ENCODE peak calls at places on chromosomes 12 and 14, in seven cellular contexts. One of them, this sample, is unnamed.

GRCh38 chr14:39034481-39035296 is 68.3 kb downstream of the SEC23A start:
- DNase-seq in CD4-positive, alpha-beta memory T cell: no peak
- DNase-seq in neural crest cell: no peak
- DNase-seq in uterus: no peak
- DNase-seq in PC-3: peak
- DNase-seq in thoracic aorta: no peak
- DNase-seq in stimulated activated CD8-positive, alpha-beta memory T cell treated with anti-CD3 and anti-CD28 coated beads, Interleukin-4, amount 100 ng/mL, for 48 hours: no peak
- DNase-seq in this sample: no peak

GRCh38 chr14:101709962-101710891 is 51.3 kb upstream of the PPP2R5C start:
- DNase-seq in CD4-positive, alpha-beta memory T cell: no peak
- DNase-seq in neural crest cell: no peak
- DNase-seq in uterus: no peak
- DNase-seq in PC-3: peak
- DNase-seq in thoracic aorta: no peak
- DNase-seq in stimulated activated CD8-positive, alpha-beta memory T cell treated with anti-CD3 and anti-CD28 coated beads, Interleukin-4, amount 100 ng/mL, for 48 hours: peak
- DNase-seq in this sample: no peak

GRCh38 chr12:30643366-30643765 is 52.3 kb downstream of the IPO8 start:
- DNase-seq in CD4-positive, alpha-beta memory T cell: no peak
- DNase-seq in neural crest cell: no peak
- DNase-seq in uterus: no peak
- DNase-seq in PC-3: peak
- DNase-seq in thoracic aorta: no peak
- DNase-seq in stimulated activated CD8-positive, alpha-beta memory T cell treated with anti-CD3 and anti-CD28 coated beads, Interleukin-4, amount 100 ng/mL, for 48 hours: no peak
- DNase-seq in this sample: peak

GRCh38 chr12:75360920-75361319 is 26.4 kb downstream of the GLIPR1L1 start:
- DNase-seq in CD4-positive, alpha-beta memory T cell: no peak
- DNase-seq in neural crest cell: no peak
- DNase-seq in uterus: no peak
- DNase-seq in PC-3: no peak
- DNase-seq in thoracic aorta: no peak
- DNase-seq in stimulated activated CD8-positive, alpha-beta memory T cell treated with anti-CD3 and anti-CD28 coated beads, Interleukin-4, amount 100 ng/mL, for 48 hours: no peak
- DNase-seq in this sample: no peak

GRCh38 chr12:3662516-3662915 is 90.4 kb downstream of the CRACR2A start:
- DNase-seq in CD4-positive, alpha-beta memory T cell: no peak
- DNase-seq in neural crest cell: no peak
- DNase-seq in uterus: no peak
- DNase-seq in PC-3: peak
- DNase-seq in thoracic aorta: no peak
- DNase-seq in stimulated activated CD8-positive, alpha-beta memory T cell treated with anti-CD3 and anti-CD28 coated beads, Interleukin-4, amount 100 ng/mL, for 48 hours: no peak
- DNase-seq in this sample: peak

GRCh38 chr12:104376650-104377506 is 73.3 kb downstream of the EID3 start:
- DNase-seq in CD4-positive, alpha-beta memory T cell: no peak
- DNase-seq in neural crest cell: no peak
- DNase-seq in uterus: no peak
- DNase-seq in PC-3: peak
- DNase-seq in thoracic aorta: no peak
- DNase-seq in stimulated activated CD8-positive, alpha-beta memory T cell treated with anti-CD3 and anti-CD28 coated beads, Interleukin-4, amount 100 ng/mL, for 48 hours: no peak
- DNase-seq in this sample: peak

GRCh38 chr14:95741051-95741490 is 27.1 kb upstream of the TCL1A start:
- DNase-seq in CD4-positive, alpha-beta memory T cell: no peak
- DNase-seq in neural crest cell: no peak
- DNase-seq in uterus: no peak
- DNase-seq in PC-3: peak
- DNase-seq in thoracic aorta: no peak
- DNase-seq in stimulated activated CD8-positive, alpha-beta memory T cell treated with anti-CD3 and anti-CD28 coated beads, Interleukin-4, amount 100 ng/mL, for 48 hours: no peak
- DNase-seq in this sample: peak

GRCh38 chr12:95200128-95200973 is 16.9 kb downstream of the FGD6 start:
- DNase-seq in CD4-positive, alpha-beta memory T cell: no peak
- DNase-seq in neural crest cell: no peak
- DNase-seq in uterus: no peak
- DNase-seq in PC-3: no peak
- DNase-seq in thoracic aorta: no peak
- DNase-seq in stimulated activated CD8-positive, alpha-beta memory T cell treated with anti-CD3 and anti-CD28 coated beads, Interleukin-4, amount 100 ng/mL, for 48 hours: no peak
- DNase-seq in this sample: peak

GRCh38 chr12:19574606-19575005 is 135.3 kb downstream of the AEBP2 start:
- DNase-seq in CD4-positive, alpha-beta memory T cell: no peak
- DNase-seq in neural crest cell: no peak
- DNase-seq in uterus: no peak
- DNase-seq in PC-3: no peak
- DNase-seq in thoracic aorta: no peak
- DNase-seq in stimulated activated CD8-positive, alpha-beta memory T cell treated with anti-CD3 and anti-CD28 coated beads, Interleukin-4, amount 100 ng/mL, for 48 hours: no peak
- DNase-seq in this sample: no peak

GRCh38 chr12:77814361-77814760 is 16.3 kb upstream of the NAV3 start:
- DNase-seq in CD4-positive, alpha-beta memory T cell: no peak
- DNase-seq in neural crest cell: no peak
- DNase-seq in uterus: no peak
- DNase-seq in PC-3: no peak
- DNase-seq in thoracic aorta: no peak
- DNase-seq in stimulated activated CD8-positive, alpha-beta memory T cell treated with anti-CD3 and anti-CD28 coated beads, Interleukin-4, amount 100 ng/mL, for 48 hours: no peak
- DNase-seq in this sample: no peak

GRCh38 chr12:112148031-112148513 is 22.7 kb downstream of the TRAFD1 start:
- DNase-seq in CD4-positive, alpha-beta memory T cell: no peak
- DNase-seq in neural crest cell: no peak
- DNase-seq in uterus: no peak
- DNase-seq in PC-3: peak
- DNase-seq in thoracic aorta: no peak
- DNase-seq in stimulated activated CD8-positive, alpha-beta memory T cell treated with anti-CD3 and anti-CD28 coated beads, Interleukin-4, amount 100 ng/mL, for 48 hours: no peak
- DNase-seq in this sample: peak

GRCh38 chr12:71548906-71549305 is 109.3 kb downstream of the LGR5 start:
- DNase-seq in CD4-positive, alpha-beta memory T cell: no peak
- DNase-seq in neural crest cell: no peak
- DNase-seq in uterus: no peak
- DNase-seq in PC-3: no peak
- DNase-seq in thoracic aorta: no peak
- DNase-seq in stimulated activated CD8-positive, alpha-beta memory T cell treated with anti-CD3 and anti-CD28 coated beads, Interleukin-4, amount 100 ng/mL, for 48 hours: no peak
- DNase-seq in this sample: peak

GRCh38 chr14:65128096-65128495 is 25.8 kb upstream of the MAX start:
- DNase-seq in CD4-positive, alpha-beta memory T cell: no peak
- DNase-seq in neural crest cell: no peak
- DNase-seq in uterus: no peak
- DNase-seq in PC-3: no peak
- DNase-seq in thoracic aorta: no peak
- DNase-seq in stimulated activated CD8-positive, alpha-beta memory T cell treated with anti-CD3 and anti-CD28 coated beads, Interleukin-4, amount 100 ng/mL, for 48 hours: no peak
- DNase-seq in this sample: peak

GRCh38 chr12:95215925-95216324 is 1.3 kb downstream of the FGD6 start:
- DNase-seq in CD4-positive, alpha-beta memory T cell: no peak
- DNase-seq in neural crest cell: no peak
- DNase-seq in uterus: no peak
- DNase-seq in PC-3: peak
- DNase-seq in thoracic aorta: no peak
- DNase-seq in stimulated activated CD8-positive, alpha-beta memory T cell treated with anti-CD3 and anti-CD28 coated beads, Interleukin-4, amount 100 ng/mL, for 48 hours: no peak
- DNase-seq in this sample: peak

GRCh38 chr14:38129705-38130104 is 78.0 kb upstream of the SSTR1 start:
- DNase-seq in CD4-positive, alpha-beta memory T cell: no peak
- DNase-seq in neural crest cell: no peak
- DNase-seq in uterus: no peak
- DNase-seq in PC-3: no peak
- DNase-seq in thoracic aorta: no peak
- DNase-seq in stimulated activated CD8-positive, alpha-beta memory T cell treated with anti-CD3 and anti-CD28 coated beads, Interleukin-4, amount 100 ng/mL, for 48 hours: no peak
- DNase-seq in this sample: no peak